ENCODE peak calls at places on chromosomes 4 and X, in five cellular contexts. A is GM04503; N is stimulated activated CD4-positive, alpha-beta T cell treated with anti-CD3 and anti-CD28 coated beads, Interleukin-2, amount 100 ng/mL, for 48 hours; R is neural crest cell; S is CD4-positive, CD25-positive, alpha-beta regulatory T cell. W is an unnamed sample.

GRCh38 chr4:84484274-84484673 is 14.8 kb downstream of the NKX6-1 start:
- DNase-seq in A (no peak), N (no peak), R (no peak), S (no peak), W (no peak)

GRCh38 chr4:74056858-74057562 is 18.5 kb upstream of the CXCL3 start:
- DNase-seq in A (peak), N (no peak), R (no peak), S (no peak), W (peak)

GRCh38 chr4:38243385-38244053 is 283.3 kb downstream of the PTTG2 start:
- DNase-seq in A (no peak), N (no peak), R (no peak), S (no peak), W (peak)

GRCh38 chrX:41661366-41662095 is 27.2 kb upstream of the GPR34 start:
- DNase-seq in A (no peak), N (no peak), R (no peak), S (no peak), W (peak)

GRCh38 chr4:1470816-1471442 is 64.7 kb upstream of the NKX1-1 start:
- DNase-seq in A (no peak), N (no peak), R (no peak), S (no peak), W (no peak)

GRCh38 chr4:94304365-94304971 is 38.2 kb downstream of the HPGDS start:
- DNase-seq in A (no peak), N (peak), R (peak), S (peak), W (peak)

GRCh38 chr4:126530996-126531585 is 1101.7 kb upstream of the INTU start:
- DNase-seq in A (no peak), N (no peak), R (no peak), S (no peak), W (no peak)

GRCh38 chr4:53917719-53918118 is 146.7 kb downstream of the CHIC2 start:
- DNase-seq in A (no peak), N (no peak), R (no peak), S (no peak), W (no peak)

GRCh38 chrX:132758778-132759177 is 199.7 kb downstream of the HS6ST2 start:
- DNase-seq in A (no peak), N (no peak), R (no peak), S (no peak), W (peak)

GRCh38 chr4:133921280-133922195 is 280.1 kb downstream of the PABPC4L start:
- DNase-seq in A (peak), N (no peak), R (no peak), S (no peak), W (peak)

GRCh38 chr4:136495076-136495475 is 1037.2 kb downstream of the PCDH18 start:
- DNase-seq in A (no peak), N (no peak), R (no peak), S (no peak), W (no peak)

GRCh38 chr4:4410271-4410670 is 23.4 kb downstream of the NSG1 start:
- DNase-seq in A (no peak), N (no peak), R (no peak), S (no peak), W (no peak)

GRCh38 chr4:1841201-1841885 is 14.6 kb downstream of the LETM1 start:
- DNase-seq in A (no peak), N (no peak), R (no peak), S (no peak), W (no peak)

GRCh38 chr4:125389713-125390112 is 75.0 kb downstream of the FAT4 start:
- DNase-seq in A (peak), N (no peak), R (no peak), S (no peak), W (no peak)

GRCh38 chr4:174707277-174707676 is 121.8 kb downstream of the GLRA3 start:
- DNase-seq in A (no peak), N (no peak), R (no peak), S (no peak), W (no peak)

GRCh38 chr4:13543648-13544555 is at the start of gene NKX3-2:
- DNase-seq in A (no peak), N (no peak), R (no peak), S (no peak), W (peak)

GRCh38 chr4:130675262-130675661 is 1579.3 kb downstream of the C4orf33 start:
- DNase-seq in A (no peak), N (no peak), R (no peak), S (no peak), W (no peak)

GRCh38 chr4:52957220-52957686 is 95.1 kb downstream of the RASL11B start:
- DNase-seq in A (peak), N (no peak), R (no peak), S (no peak), W (peak)

GRCh38 chrX:150692837-150693781 is at the start of gene MTMR1:
- DNase-seq in A (no peak), N (peak), R (no peak), S (peak), W (no peak)

GRCh38 chrX:117713411-117713810 is 403.2 kb downstream of the KLHL13 start:
- DNase-seq in A (no peak), N (no peak), R (no peak), S (no peak), W (no peak)

GRCh38 chr4:108113229-108113628 is 55.5 kb downstream of the LEF1 start:
- DNase-seq in A (no peak), N (no peak), R (no peak), S (peak), W (peak)

GRCh38 chr4:122010610-122011009 is 58.8 kb upstream of the TRPC3 start:
- DNase-seq in A (no peak), N (no peak), R (no peak), S (no peak), W (no peak)

GRCh38 chr4:6466756-6467381 is 5.5 kb downstream of the PPP2R2C start:
- DNase-seq in A (no peak), N (no peak), R (no peak), S (no peak), W (no peak)

GRCh38 chr4:69640289-69640688 is 847 bp upstream of the UGT2A2 start:
- DNase-seq in A (no peak), N (no peak), R (no peak), S (no peak), W (no peak)

GRCh38 chr4:166091914-166092510 is 219.0 kb downstream of the TLL1 start:
- DNase-seq in A (peak), N (no peak), R (no peak), S (peak), W (peak)

GRCh38 chrX:118536687-118537461 is 41.3 kb downstream of the DOCK11 start:
- DNase-seq in A (no peak), N (no peak), R (no peak), S (peak), W (peak)

GRCh38 chrX:110421499-110422455 is 63.1 kb downstream of the RTL9 start:
- DNase-seq in A (no peak), N (no peak), R (no peak), S (no peak), W (no peak)

GRCh38 chr4:172688536-172688935 is 480.1 kb upstream of the GALNT7 start:
- DNase-seq in A (no peak), N (no peak), R (no peak), S (no peak), W (no peak)

GRCh38 chrX:6283826-6284225 is 55.2 kb upstream of the NLGN4X start:
- DNase-seq in A (no peak), N (no peak), R (no peak), S (no peak), W (no peak)

GRCh38 chr4:6245246-6246169 is 24.1 kb upstream of the WFS1 start:
- DNase-seq in A (no peak), N (no peak), R (no peak), S (no peak), W (no peak)

GRCh38 chr4:80097395-80098177 is 24.6 kb upstream of the ANTXR2 start:
- DNase-seq in A (peak), N (no peak), R (no peak), S (no peak), W (no peak)

W was measured in cardiac muscle cell.